ENCODE peak calls at places on chromosomes 11 and 22, in six cellular contexts. E is NCI-H1105 treated with DMSO at 0.1 percent for 48 hours, V is fibroblast of villous mesenchyme, S is NT2/D1, B is GM19239, M is NCI-H1092 treated with DMSO at 0.1 percent for 48 hours. O is an unnamed sample.

GRCh38 chr22:31586137-31586920 is 75.7 kb downstream of the PISD start:
- DNase-seq in E (no peak), V (peak), S (no peak), B (no peak), M (no peak), O (no peak)

GRCh38 chr11:15705886-15706285 is 591.2 kb downstream of the INSC start:
- DNase-seq in E (no peak), V (peak), S (no peak), B (no peak), M (no peak), O (no peak)

GRCh38 chr22:30170126-30170525 is 76.4 kb downstream of the LIF start:
- DNase-seq in E (no peak), V (no peak), S (no peak), B (no peak), M (no peak), O (no peak)

GRCh38 chr11:8368194-8368593 is 104.5 kb upstream of the LMO1 start:
- DNase-seq in E (no peak), V (no peak), S (no peak), B (no peak), M (no peak), O (no peak)

GRCh38 chr22:27997538-27997937 is 78.5 kb upstream of the PITPNB start:
- DNase-seq in E (no peak), V (no peak), S (no peak), B (no peak), M (no peak), O (no peak)

GRCh38 chr22:49620003-49620556 is 207.6 kb downstream of the BRD1 start:
- DNase-seq in E (no peak), V (no peak), S (no peak), B (no peak), M (no peak), O (no peak)

GRCh38 chr11:128467041-128467440 is 120.3 kb downstream of the ETS1 start:
- DNase-seq in E (no peak), V (no peak), S (no peak), B (no peak), M (no peak), O (no peak)

GRCh38 chr22:44179196-44179988 is 1.3 kb upstream of the PARVG start:
- DNase-seq in E (no peak), V (no peak), S (no peak), B (no peak), M (no peak), O (no peak)

GRCh38 chr11:2301631-2302272 is at the start of the genes C11orf21 and TSPAN32:
- DNase-seq in E (no peak), V (peak), S (no peak), B (peak), M (no peak), O (peak)

GRCh38 chr22:31086703-31087330 is 5.7 kb downstream of the SMTN start:
- DNase-seq in E (no peak), V (no peak), S (no peak), B (peak), M (no peak), O (no peak)

GRCh38 chr11:8267831-8268529 is 4.3 kb upstream of the LMO1 start:
- DNase-seq in E (peak), V (no peak), S (no peak), B (no peak), M (peak), O (no peak)

GRCh38 chr11:13311570-13311969 is 34.0 kb downstream of the BMAL1 start:
- DNase-seq in E (no peak), V (no peak), S (no peak), B (no peak), M (no peak), O (no peak)

GRCh38 chr11:73204711-73205121 is 13.4 kb upstream of the P2RY2 start:
- DNase-seq in E (no peak), V (no peak), S (no peak), B (no peak), M (no peak), O (no peak)